ENCODE peak calls at places on chromosomes 5 and 9, in eight cellular contexts. E is CD8-positive, alpha-beta T cell; Y is adrenal gland; G is brain microvascular endothelial cell; F is ovary; S is astrocyte of the cerebellum; P is Calu3; Z is RWPE2. Q is an unnamed sample.

GRCh38 chr9:80648336-80648735 is 1041.0 kb downstream of the TLE1 start:
- DNase-seq in Y (no peak), P (no peak), E (no peak), S (peak), Z (no peak), G (peak), F (no peak), Q (no peak)

GRCh38 chr5:151223447-151224264 is at the start of gene CCDC69:
- DNase-seq in F (peak), Z (no peak), Y (peak), G (peak), P (peak), E (no peak), S (peak), Q (peak)

GRCh38 chr9:120662513-120662912 is 51.8 kb downstream of the MEGF9 start:
- DNase-seq in S (no peak), G (no peak), Y (no peak), Z (no peak), E (no peak), P (no peak), F (no peak), Q (no peak)

GRCh38 chr5:113000466-113000865 is 23.9 kb downstream of the DCP2 start:
- DNase-seq in E (no peak), Y (no peak), S (no peak), G (no peak), Z (no peak), P (no peak), F (no peak), Q (no peak)

GRCh38 chr9:36327903-36328302 is 69.7 kb upstream of the GNE start:
- DNase-seq in Z (no peak), S (no peak), Y (no peak), E (no peak), F (no peak), G (peak), P (no peak), Q (no peak)

GRCh38 chr9:70600479-70600878 is 186.0 kb upstream of the KLF9 start:
- DNase-seq in Y (peak), F (peak), S (peak), E (no peak), P (no peak), G (peak), Z (no peak), Q (no peak)

GRCh38 chr9:82021198-82021597 is 32.6 kb downstream of the SPATA31D1 start:
- DNase-seq in Z (peak), Y (peak), P (no peak), S (peak), E (no peak), F (no peak), G (peak), Q (no peak)

GRCh38 chr9:13689925-13690324 is 410.4 kb upstream of the MPDZ start:
- DNase-seq in Z (no peak), F (no peak), P (no peak), E (no peak), S (no peak), Y (no peak), G (no peak), Q (no peak)

GRCh38 chr5:150599917-150600511 is 40.4 kb upstream of the SYNPO start:
- DNase-seq in E (no peak), Z (peak), S (peak), G (peak), F (peak), Y (peak), P (peak), Q (no peak)

GRCh38 chr5:53426878-53427277 is 53.6 kb upstream of the FST start:
- DNase-seq in P (no peak), Z (no peak), Y (no peak), F (no peak), E (no peak), G (no peak), S (no peak), Q (no peak)

GRCh38 chr5:134784946-134785620 is 26.5 kb downstream of the DDX46 start:
- DNase-seq in S (peak), Z (no peak), E (no peak), Y (no peak), G (no peak), F (no peak), P (no peak), Q (no peak)

GRCh38 chr9:70340572-70340971 is 73.9 kb downstream of the KLF9 start:
- DNase-seq in F (no peak), S (peak), E (no peak), Y (no peak), G (no peak), P (no peak), Z (no peak), Q (peak)

GRCh38 chr5:179413086-179413690 is 67.9 kb upstream of the ADAMTS2 start:
- DNase-seq in F (no peak), S (no peak), Z (no peak), P (no peak), G (no peak), Y (no peak), E (no peak), Q (no peak)

GRCh38 chr5:177491429-177491945 is 5.9 kb downstream of the PDLIM7 start:
- DNase-seq in F (peak), G (no peak), E (no peak), P (peak), Z (no peak), S (no peak), Y (no peak), Q (peak)

GRCh38 chr5:77867194-77867691 is 91.1 kb upstream of the TBCA start:
- DNase-seq in E (no peak), F (no peak), P (no peak), S (no peak), Y (no peak), Z (no peak), G (no peak), Q (no peak)

GRCh38 chr5:219492-219891 is 1.4 kb downstream of the SDHA start:
- DNase-seq in P (no peak), Y (no peak), E (no peak), Z (no peak), S (no peak), G (no peak), F (no peak), Q (no peak)

GRCh38 chr9:111153973-111154590 is 115.8 kb upstream of the LPAR1 start:
- DNase-seq in S (peak), F (no peak), Z (no peak), Y (no peak), G (no peak), P (no peak), E (no peak), Q (no peak)

GRCh38 chr5:5135957-5136676 is 4.0 kb upstream of the ADAMTS16 start:
- DNase-seq in F (no peak), S (no peak), P (no peak), Z (no peak), E (no peak), Y (no peak), G (no peak), Q (no peak)

GRCh38 chr9:4397917-4398316 is 92.4 kb upstream of the SLC1A1 start:
- DNase-seq in Y (no peak), P (no peak), S (no peak), G (peak), F (no peak), E (no peak), Z (no peak), Q (no peak)

GRCh38 chr5:50900952-50901510 is 234.6 kb downstream of the PARP8 start:
- DNase-seq in F (no peak), E (no peak), S (no peak), G (no peak), Y (no peak), Z (no peak), P (no peak), Q (no peak)

GRCh38 chr9:93133641-93134017 is 422 bp downstream of the NINJ1 start:
- DNase-seq in E (peak), G (peak), S (peak), Z (no peak), Y (peak), F (peak), P (peak), Q (peak)

GRCh38 chr9:5557606-5558587 is 47.6 kb downstream of the PDCD1LG2 start:
- DNase-seq in Z (no peak), P (no peak), S (no peak), G (no peak), Y (no peak), E (peak), F (peak), Q (peak)

DNA sequence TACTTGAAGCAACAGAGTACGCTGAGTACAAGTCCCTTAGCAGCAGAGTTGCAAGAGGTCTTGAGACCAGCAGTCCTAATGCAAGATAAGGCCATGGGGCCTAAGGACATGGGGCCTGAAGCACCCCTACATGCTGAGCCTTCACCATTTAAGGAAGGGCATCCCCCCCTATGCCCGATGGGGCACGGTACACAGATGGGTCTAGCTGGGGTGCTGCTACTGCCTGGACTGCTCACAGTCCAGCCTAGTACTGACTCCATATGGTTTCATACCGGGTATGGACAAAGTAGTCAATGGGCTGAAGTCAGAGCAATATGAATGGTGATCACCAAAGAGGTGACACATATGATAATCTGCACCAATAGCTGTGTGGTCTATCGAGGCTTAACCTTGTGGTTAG is 178.3 kb downstream of the PDE4D start:
- DNase-seq in Y (no peak), G (no peak), S (no peak), E (no peak), F (no peak), Z (no peak), P (no peak), Q (no peak)
- TF ChIP-seq CTCF in Y (no peak), G (no peak), S (no peak), E (no peak), F (no peak), Z (no peak), P (no peak), Q (no peak)

GRCh38 chr5:103646698-103647614 is 84.4 kb upstream of the NUDT12 start:
- DNase-seq in P (no peak), Z (no peak), E (no peak), G (no peak), Y (no peak), F (no peak), S (no peak), Q (no peak)

GRCh38 chr5:103645816-103646215 is 83.2 kb upstream of the NUDT12 start:
- DNase-seq in F (no peak), Y (no peak), G (no peak), E (no peak), Z (no peak), P (no peak), S (no peak), Q (no peak)

DNA sequence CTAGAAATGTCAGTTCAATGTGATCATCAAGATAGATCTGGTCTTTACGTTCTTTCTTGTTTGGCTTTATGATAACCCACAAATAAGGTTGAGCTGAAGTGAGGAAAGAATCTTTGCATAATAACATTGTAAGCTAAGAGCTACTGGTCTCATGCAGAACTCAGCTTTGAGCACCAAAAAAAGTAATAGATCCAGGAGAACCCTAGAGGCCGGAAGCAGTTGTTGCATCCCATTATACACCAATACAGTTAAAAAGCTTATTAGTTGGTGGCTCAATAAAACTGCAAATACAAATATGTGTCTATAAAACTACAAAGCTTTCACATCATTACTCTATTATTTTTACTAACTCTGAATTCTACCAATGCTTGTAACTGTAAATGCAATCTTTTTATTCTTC is 85.5 kb upstream of the NUDT12 start:
- DNase-seq in P (no peak), G (no peak), Y (no peak), Z (no peak), F (no peak), E (no peak), S (no peak), Q (no peak)
- TF ChIP-seq CTCF in P (no peak), G (no peak), Y (no peak), Z (peak), F (no peak), E (no peak), S (peak), Q (no peak)

DNA sequence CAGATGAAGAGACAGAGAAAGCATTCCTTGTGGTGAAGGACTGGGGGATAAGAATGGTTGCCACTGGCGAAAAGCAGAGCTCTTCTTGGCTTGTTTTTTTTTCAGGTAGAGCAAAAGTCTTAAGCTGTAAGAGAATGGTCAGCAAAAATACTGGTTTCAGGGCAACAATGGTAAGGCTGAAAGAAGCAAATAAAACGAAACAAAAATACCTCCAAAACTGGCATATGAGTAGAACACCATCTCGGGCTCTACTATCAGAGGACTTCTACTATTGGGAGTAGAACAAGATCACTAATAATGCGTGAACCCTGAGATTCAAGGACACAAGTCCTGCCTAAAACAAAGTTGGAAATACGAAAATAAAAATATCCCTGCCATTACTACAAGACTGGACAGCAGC is 1823.2 kb upstream of the CDH6 start:
- DNase-seq in G (no peak), P (no peak), E (no peak), Z (no peak), Y (no peak), F (no peak), S (no peak), Q (no peak)
- TF ChIP-seq CTCF in G (no peak), P (no peak), E (no peak), Z (no peak), Y (no peak), F (no peak), S (no peak), Q (no peak)

GRCh38 chr5:137888875-137889759 is at the start of gene PKD2L2:
- DNase-seq in P (peak), Z (peak), Y (peak), G (peak), E (peak), S (peak), F (peak), Q (peak)
- TF ChIP-seq CTCF in P (no peak), Z (no peak), Y (peak), G (no peak), E (no peak), S (peak), F (no peak), Q (peak)

GRCh38 chr9:134276463-134277245 is 49.6 kb upstream of the RXRA start:
- DNase-seq in P (no peak), S (no peak), Z (no peak), E (no peak), Y (no peak), G (no peak), F (no peak), Q (no peak)

GRCh38 chr9:134272302-134273023 is 53.8 kb upstream of the RXRA start:
- DNase-seq in Y (no peak), S (no peak), E (no peak), G (no peak), P (no peak), Z (no peak), F (no peak), Q (no peak)

GRCh38 chr9:134278286-134278685 is 48.0 kb upstream of the RXRA start:
- DNase-seq in Z (no peak), F (no peak), Y (no peak), G (no peak), P (no peak), E (no peak), S (no peak), Q (no peak)

GRCh38 chr9:134273647-134274046 is 52.6 kb upstream of the RXRA start:
- DNase-seq in S (no peak), F (no peak), G (no peak), Z (no peak), E (no peak), Y (no peak), P (no peak), Q (no peak)

DNA sequence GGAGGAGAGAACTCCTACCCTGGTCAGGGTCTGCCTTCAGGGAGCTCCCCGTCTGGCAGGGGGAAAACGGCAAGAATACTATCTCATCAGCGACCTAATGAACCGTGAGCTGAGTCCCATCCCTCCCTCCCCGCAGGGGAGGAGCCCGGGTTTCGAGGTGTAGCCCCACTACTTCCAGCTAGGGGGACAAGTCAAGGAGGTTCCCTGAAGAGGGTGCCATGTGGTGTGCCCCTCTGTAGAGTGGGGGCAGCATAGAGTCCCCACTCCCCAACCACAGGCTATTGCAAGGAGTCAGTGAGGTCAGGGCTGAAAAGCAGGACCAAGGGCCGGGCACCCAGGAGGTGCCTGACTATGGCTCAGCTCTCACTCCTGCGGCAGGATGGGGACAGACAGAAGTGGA is 50.9 kb upstream of the RXRA start:
- DNase-seq in Z (no peak), G (no peak), S (no peak), P (no peak), Y (no peak), E (no peak), F (no peak), Q (no peak)
- TF ChIP-seq CTCF in Z (no peak), G (no peak), S (no peak), P (no peak), Y (no peak), E (no peak), F (no peak), Q (no peak)

GRCh38 chr5:1668141-1668721 is 131.4 kb downstream of the MRPL36 start:
- DNase-seq in F (no peak), Y (peak), E (no peak), G (no peak), Z (no peak), S (no peak), P (no peak), Q (no peak)
- TF ChIP-seq CTCF in F (no peak), Y (peak), E (no peak), G (no peak), Z (no peak), S (no peak), P (no peak), Q (no peak)

DNA sequence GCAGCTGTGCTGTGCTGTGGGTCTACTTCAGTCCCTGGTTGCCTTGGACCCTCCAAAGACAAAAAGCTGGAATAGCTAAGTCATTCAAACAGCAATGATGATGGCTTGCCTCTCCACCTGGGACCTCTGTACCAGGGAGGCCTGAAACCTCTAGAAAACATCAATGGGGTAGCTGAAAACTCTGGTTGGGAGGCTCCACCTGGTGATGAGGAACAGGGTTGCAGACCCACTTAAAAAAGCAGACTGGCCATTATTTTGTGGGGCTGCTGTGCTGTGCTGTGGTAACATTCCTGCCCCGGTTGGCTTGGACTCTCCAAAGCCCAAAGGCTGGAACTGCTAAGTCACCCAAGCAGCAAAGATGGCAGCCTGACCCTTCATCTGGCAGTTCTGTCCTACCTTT is 839.3 kb upstream of the ARRDC3 start:
- DNase-seq in Y (no peak), F (no peak), P (peak), Z (no peak), S (no peak), G (peak), E (no peak), Q (no peak)
- TF ChIP-seq CTCF in Y (no peak), F (no peak), P (no peak), Z (peak), S (peak), G (peak), E (no peak), Q (no peak)

DNA sequence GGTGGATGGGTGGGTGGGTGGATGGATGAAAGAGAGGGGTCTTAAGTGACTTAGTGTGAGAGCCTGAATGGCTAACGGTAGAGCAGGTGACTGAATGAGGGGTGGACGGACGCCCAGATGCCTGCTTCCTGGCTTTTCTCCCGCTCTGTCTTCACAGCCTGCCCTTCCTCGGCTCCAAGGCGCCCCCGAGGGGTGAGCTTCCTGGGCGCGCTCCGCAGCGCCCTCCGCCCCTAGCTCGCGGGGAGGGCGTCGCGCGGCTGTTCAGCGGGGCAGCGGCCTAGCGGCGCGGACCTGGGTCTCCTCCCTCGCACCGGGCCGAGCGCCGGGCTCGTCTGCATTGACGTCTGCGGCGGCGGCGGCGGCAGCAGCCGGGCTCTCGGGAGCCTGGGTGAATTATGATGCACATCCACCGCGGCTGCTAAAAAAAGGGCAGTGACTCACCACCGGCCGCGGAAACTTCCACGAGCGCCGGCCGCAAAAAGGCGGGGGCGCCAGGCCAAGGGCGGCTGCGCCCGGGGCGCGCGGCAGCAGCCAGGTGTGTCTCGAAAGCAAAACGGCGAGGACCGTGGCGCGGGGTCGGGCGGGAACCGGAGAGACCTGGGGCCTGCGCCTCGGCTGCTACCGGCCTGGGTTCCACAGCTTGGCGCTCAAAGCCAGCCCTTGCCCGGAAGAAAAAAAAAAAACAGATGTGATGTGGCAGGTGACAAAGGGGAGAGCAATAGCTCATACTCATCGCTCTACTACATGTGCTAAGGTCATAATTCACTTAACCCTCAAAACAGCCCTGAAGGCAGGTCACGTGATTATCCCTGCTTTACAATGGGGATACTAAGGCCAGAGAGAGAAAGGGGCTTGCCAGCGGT is 143.0 kb upstream of the ADRA1B start:
- DNase-seq in F (peak), Z (peak), P (peak), S (peak), G (peak), E (peak), Y (peak), Q (peak)
- TF ChIP-seq CTCF in F (no peak), Z (peak), P (peak), S (peak), G (peak), E (no peak), Y (peak), Q (no peak)